ENCODE peak calls at places on chromosomes 1 and 21, in seven cellular contexts. L is H1, M is K562, E is SK-N-SH, T is GM12878, C is HCT116, G is HepG2. P is an unnamed sample.

GRCh38 chr1:46174448-46175231 is at the start of gene TSPAN1:
- DNase-seq in G (no peak), L (no peak), T (no peak), M (no peak), C (no peak), E (no peak), P (no peak)

GRCh38 chr1:213984387-213985180 is 3.2 kb upstream of the PROX1 start:
- DNase-seq in M (no peak), G (no peak), E (no peak), C (no peak), T (no peak), L (no peak), P (peak; percentile 37)

GRCh38 chr21:38244885-38245869 is 11.6 kb upstream of the KCNJ15 start:
- DNase-seq in C (no peak), L (no peak), G (no peak), E (no peak), T (peak; percentile 59), M (no peak), P (no peak)

GRCh38 chr1:204190212-204191211 is 5.8 kb downstream of the KISS1 start:
- DNase-seq in G (peak; percentile 60), T (no peak), M (peak; percentile 28), L (no peak), C (no peak), E (no peak), P (peak; percentile 24)

GRCh38 chr1:94590203-94591137 is 48.9 kb upstream of the F3 start:
- DNase-seq in L (no peak), T (no peak), C (no peak), E (no peak), G (no peak), M (no peak), P (no peak)

GRCh38 chr1:34709547-34709946 is 45.3 kb upstream of the GJB5 start:
- DNase-seq in T (no peak), E (no peak), M (no peak), G (no peak), L (no peak), C (no peak), P (peak; percentile 4)

GRCh38 chr1:76868154-76868882 is 1.0 kb downstream of the ST6GALNAC5 start:
- DNase-seq in G (no peak), C (no peak), M (no peak), T (no peak), E (peak; percentile 88), L (no peak), P (peak; percentile 14)

GRCh38 chr1:24278726-24279125 is 40.4 kb upstream of the GRHL3 start:
- DNase-seq in C (no peak), E (no peak), L (no peak), M (no peak), T (no peak), G (no peak), P (no peak)

GRCh38 chr1:43587001-43587400 is 56.3 kb downstream of the PTPRF start:
- DNase-seq in G (no peak), E (no peak), C (no peak), L (no peak), T (no peak), M (no peak), P (no peak)

GRCh38 chr1:197917813-197918646 is 858 bp downstream of the LHX9 start:
- DNase-seq in L (no peak), M (no peak), C (no peak), G (no peak), E (peak; percentile 53), T (no peak), P (no peak)

GRCh38 chr1:52127181-52128175 is 14.4 kb upstream of the ZFYVE9 start:
- DNase-seq in G (peak; percentile 62), C (peak; percentile 57), L (no peak), E (peak; percentile 62), M (no peak), T (no peak), P (peak; percentile 15)

GRCh38 chr1:183567584-183567983 is 22.7 kb downstream of the NCF2 start:
- DNase-seq in T (peak; percentile 17), L (no peak), M (peak; percentile 34), C (no peak), G (no peak), E (no peak), P (no peak)

GRCh38 chr1:30895942-30896660 is 12.5 kb downstream of the SDC3 start:
- DNase-seq in G (no peak), E (no peak), M (no peak), L (no peak), T (no peak), C (no peak), P (no peak)

GRCh38 chr1:30895382-30895941 is 13.1 kb downstream of the SDC3 start:
- DNase-seq in M (peak; percentile 74), T (no peak), E (no peak), G (no peak), C (no peak), L (no peak), P (no peak)

GRCh38 chr1:30893776-30894507 is 14.6 kb downstream of the SDC3 start:
- DNase-seq in E (no peak), G (no peak), M (no peak), L (no peak), T (no peak), C (no peak), P (no peak)

GRCh38 chr1:30892671-30893073 is 15.9 kb downstream of the SDC3 start:
- DNase-seq in T (no peak), G (peak; percentile 76), L (no peak), C (no peak), M (peak; percentile 58), E (no peak), P (no peak)

GRCh38 chr1:30894508-30894973 is 14.0 kb downstream of the SDC3 start:
- DNase-seq in G (no peak), T (no peak), C (no peak), E (no peak), L (no peak), M (no peak), P (no peak)
- TF ChIP-seq JUND in G (no peak), T (no peak), C (no peak), E (no peak), L (no peak), M (no peak), P (no peak)

DNA sequence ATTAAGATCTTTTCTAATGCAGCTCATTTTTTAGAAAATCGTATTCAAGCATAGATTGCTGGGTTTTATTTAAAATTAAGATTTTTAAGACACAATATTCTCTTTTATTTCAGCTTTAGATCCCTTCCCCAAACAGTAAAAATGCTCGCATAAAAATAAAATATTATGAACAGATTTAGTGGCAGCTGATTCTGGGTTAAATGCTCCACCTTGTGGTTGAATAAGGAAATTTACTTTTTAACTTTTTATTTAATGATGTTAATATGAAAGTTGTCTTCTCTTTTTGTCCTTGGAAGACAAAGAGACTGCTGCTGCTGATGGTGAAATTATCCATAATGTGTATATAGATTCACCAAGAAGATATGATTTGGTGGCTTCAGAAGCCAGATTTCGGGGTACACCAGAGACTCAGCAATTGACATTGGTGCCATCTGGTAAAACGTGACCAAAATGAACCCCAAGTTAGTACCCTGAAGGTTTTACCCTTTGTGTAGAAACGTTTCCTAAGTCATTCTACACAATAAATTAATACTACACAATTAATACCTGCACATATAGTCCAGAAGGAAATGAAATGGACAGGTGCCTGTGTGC is 128.0 kb downstream of the ADAMTS1 start:
- DNase-seq in L (no peak), M (peak; percentile 19), T (no peak), C (no peak), G (no peak), E (peak; percentile 24), P (peak; percentile 35)
- TF ChIP-seq JUND in L (no peak), M (no peak), T (no peak), C (no peak), G (no peak), E (no peak), P (no peak)

GRCh38 chr1:22365331-22366295 is 86.0 kb upstream of the ZBTB40 start:
- DNase-seq in M (no peak), E (no peak), T (no peak), G (no peak), C (no peak), L (no peak), P (no peak)
- TF ChIP-seq JUND in M (peak; percentile 29), E (no peak), T (no peak), G (no peak), C (no peak), L (no peak), P (no peak)

GRCh38 chr1:208276757-208277435 is 32.7 kb upstream of the PLXNA2 start:
- DNase-seq in T (no peak), G (no peak), L (no peak), C (no peak), E (no peak), M (no peak), P (no peak)

GRCh38 chr1:208278638-208279037 is 34.5 kb upstream of the PLXNA2 start:
- DNase-seq in C (no peak), T (no peak), M (no peak), L (no peak), G (no peak), E (no peak), P (no peak)

GRCh38 chr1:208280681-208281439 is 36.7 kb upstream of the PLXNA2 start:
- DNase-seq in L (no peak), C (no peak), M (no peak), G (no peak), E (no peak), T (no peak), P (no peak)

DNA sequence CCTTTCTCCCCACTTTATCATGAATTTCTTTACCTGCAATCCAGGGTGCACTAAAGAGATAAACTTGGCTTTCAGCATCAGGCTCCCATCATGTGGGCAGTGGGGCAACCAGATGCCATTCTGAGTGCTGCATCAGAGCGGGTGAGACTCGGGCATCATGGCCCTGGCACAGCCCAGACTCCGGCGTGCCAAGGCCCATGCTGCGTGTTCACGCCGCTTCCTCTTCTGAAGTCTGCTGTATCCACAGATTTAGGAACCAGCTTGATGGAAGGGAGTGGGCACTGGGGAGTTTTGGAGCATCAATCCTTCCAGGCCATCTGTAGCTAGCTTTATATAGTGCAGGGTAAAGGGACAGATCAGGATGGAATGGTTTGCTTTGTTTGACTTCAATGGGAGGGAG is 36.0 kb upstream of the PLXNA2 start:
- DNase-seq in T (no peak), C (no peak), E (no peak), L (no peak), M (no peak), G (no peak), P (no peak)
- TF ChIP-seq JUND in T (no peak), C (no peak), E (no peak), L (no peak), M (no peak), G (no peak), P (no peak)

P was measured in T47D.